ENCODE peak calls at places on chromosome 7, in seven cellular contexts. One of them, this sample, is unnamed. For H3K4me1, the result is how much of the 10 kb centered on the place peaks cover.

GRCh38 chr7:108382932-108383331 is 73.3 kb downstream of the NRCAM start:
- DNase-seq in mammary epithelial cell: no peak
- DNase-seq in MM.1S: no peak
- DNase-seq in cardiac muscle cell: no peak
- DNase-seq in keratinocyte: no peak
- DNase-seq in A549: no peak
- DNase-seq in fibroblast of lung: no peak
- DNase-seq in this sample: no peak

GRCh38 chr7:98826811-98827231 is 43.0 kb downstream of the TMEM130 start:
- DNase-seq in mammary epithelial cell: no peak
- DNase-seq in MM.1S: peak
- DNase-seq in cardiac muscle cell: no peak
- DNase-seq in keratinocyte: no peak
- DNase-seq in A549: no peak
- DNase-seq in fibroblast of lung: peak
- DNase-seq in this sample: no peak

GRCh38 chr7:45691155-45691656 is 117.0 kb downstream of the ADCY1 start:
- DNase-seq in mammary epithelial cell: no peak
- DNase-seq in MM.1S: no peak
- DNase-seq in cardiac muscle cell: no peak
- DNase-seq in keratinocyte: no peak
- DNase-seq in A549: peak
- DNase-seq in fibroblast of lung: no peak
- DNase-seq in this sample: peak

GRCh38 chr7:5525271-5526189 is 101.9 kb upstream of the TNRC18 start:
- DNase-seq in mammary epithelial cell: peak
- DNase-seq in MM.1S: no peak
- DNase-seq in cardiac muscle cell: peak
- DNase-seq in keratinocyte: no peak
- DNase-seq in A549: peak
- DNase-seq in fibroblast of lung: peak
- DNase-seq in this sample: peak

GRCh38 chr7:64869912-64870562 is 33.0 kb upstream of the ZNF273 start:
- DNase-seq in mammary epithelial cell: no peak
- DNase-seq in MM.1S: no peak
- DNase-seq in cardiac muscle cell: no peak
- DNase-seq in keratinocyte: no peak
- DNase-seq in A549: no peak
- DNase-seq in fibroblast of lung: no peak
- DNase-seq in this sample: peak

GRCh38 chr7:44431091-44431608 is 59.3 kb downstream of the NUDCD3 start:
- DNase-seq in mammary epithelial cell: no peak
- DNase-seq in MM.1S: peak
- DNase-seq in cardiac muscle cell: no peak
- DNase-seq in keratinocyte: no peak
- DNase-seq in A549: peak
- DNase-seq in fibroblast of lung: no peak
- DNase-seq in this sample: peak

GRCh38 chr7:22651534-22652243 is 75.3 kb upstream of the IL6 start:
- DNase-seq in mammary epithelial cell: peak
- DNase-seq in MM.1S: no peak
- DNase-seq in cardiac muscle cell: peak
- DNase-seq in keratinocyte: no peak
- DNase-seq in A549: peak
- DNase-seq in fibroblast of lung: peak
- DNase-seq in this sample: no peak

GRCh38 chr7:122676466-122676865 is 22.5 kb downstream of the RNF133 start:
- DNase-seq in mammary epithelial cell: no peak
- DNase-seq in MM.1S: no peak
- DNase-seq in cardiac muscle cell: no peak
- DNase-seq in keratinocyte: no peak
- DNase-seq in A549: no peak
- DNase-seq in fibroblast of lung: no peak
- DNase-seq in this sample: no peak

GRCh38 chr7:116588225-116588624 is 63.4 kb downstream of the CAV1 start:
- DNase-seq in mammary epithelial cell: peak
- DNase-seq in MM.1S: peak
- DNase-seq in cardiac muscle cell: peak
- DNase-seq in keratinocyte: no peak
- DNase-seq in A549: no peak
- DNase-seq in fibroblast of lung: peak
- DNase-seq in this sample: no peak

GRCh38 chr7:142804715-142805114 is 33.9 kb downstream of the PRSS2 start:
- DNase-seq in mammary epithelial cell: no peak
- DNase-seq in MM.1S: no peak
- DNase-seq in cardiac muscle cell: no peak
- DNase-seq in keratinocyte: no peak
- DNase-seq in A549: no peak
- DNase-seq in fibroblast of lung: no peak
- DNase-seq in this sample: no peak

GRCh38 chr7:3089493-3089892 is 45.8 kb upstream of the CARD11 start:
- DNase-seq in mammary epithelial cell: no peak
- DNase-seq in MM.1S: no peak
- DNase-seq in cardiac muscle cell: peak
- DNase-seq in keratinocyte: no peak
- DNase-seq in A549: peak
- DNase-seq in fibroblast of lung: peak
- DNase-seq in this sample: peak

GRCh38 chr7:9302436-9302835 is 869.0 kb downstream of the NXPH1 start:
- DNase-seq in mammary epithelial cell: no peak
- DNase-seq in MM.1S: no peak
- DNase-seq in cardiac muscle cell: no peak
- DNase-seq in keratinocyte: no peak
- DNase-seq in A549: no peak
- DNase-seq in fibroblast of lung: no peak
- DNase-seq in this sample: no peak

GRCh38 chr7:131080754-131081153 is 246.9 kb upstream of the MKLN1 start:
- DNase-seq in mammary epithelial cell: no peak
- DNase-seq in MM.1S: no peak
- DNase-seq in cardiac muscle cell: no peak
- DNase-seq in keratinocyte: no peak
- DNase-seq in A549: no peak
- DNase-seq in fibroblast of lung: no peak
- DNase-seq in this sample: no peak
- H3K4me1 ChIP-seq in mammary epithelial cell: under half
- H3K4me1 ChIP-seq in MM.1S: under half
- H3K4me1 ChIP-seq in cardiac muscle cell: under half
- H3K4me1 ChIP-seq in keratinocyte: under half
- H3K4me1 ChIP-seq in A549: under half
- H3K4me1 ChIP-seq in fibroblast of lung: under half
- H3K4me1 ChIP-seq in this sample: under half

GRCh38 chr7:139745330-139746143 is 32.3 kb downstream of the HIPK2 start:
- DNase-seq in mammary epithelial cell: no peak
- DNase-seq in MM.1S: no peak
- DNase-seq in cardiac muscle cell: no peak
- DNase-seq in keratinocyte: no peak
- DNase-seq in A549: no peak
- DNase-seq in fibroblast of lung: peak
- DNase-seq in this sample: no peak

GRCh38 chr7:139743967-139744767 is 33.6 kb downstream of the HIPK2 start:
- DNase-seq in mammary epithelial cell: no peak
- DNase-seq in MM.1S: no peak
- DNase-seq in cardiac muscle cell: no peak
- DNase-seq in keratinocyte: no peak
- DNase-seq in A549: no peak
- DNase-seq in fibroblast of lung: no peak
- DNase-seq in this sample: no peak

GRCh38 chr7:139743267-139743966 is 34.4 kb downstream of the HIPK2 start:
- DNase-seq in mammary epithelial cell: no peak
- DNase-seq in MM.1S: no peak
- DNase-seq in cardiac muscle cell: no peak
- DNase-seq in keratinocyte: no peak
- DNase-seq in A549: no peak
- DNase-seq in fibroblast of lung: no peak
- DNase-seq in this sample: no peak

GRCh38 chr7:139746652-139747051 is 31.1 kb downstream of the HIPK2 start:
- DNase-seq in mammary epithelial cell: no peak
- DNase-seq in MM.1S: no peak
- DNase-seq in cardiac muscle cell: no peak
- DNase-seq in keratinocyte: no peak
- DNase-seq in A549: no peak
- DNase-seq in fibroblast of lung: no peak
- DNase-seq in this sample: no peak

DNA sequence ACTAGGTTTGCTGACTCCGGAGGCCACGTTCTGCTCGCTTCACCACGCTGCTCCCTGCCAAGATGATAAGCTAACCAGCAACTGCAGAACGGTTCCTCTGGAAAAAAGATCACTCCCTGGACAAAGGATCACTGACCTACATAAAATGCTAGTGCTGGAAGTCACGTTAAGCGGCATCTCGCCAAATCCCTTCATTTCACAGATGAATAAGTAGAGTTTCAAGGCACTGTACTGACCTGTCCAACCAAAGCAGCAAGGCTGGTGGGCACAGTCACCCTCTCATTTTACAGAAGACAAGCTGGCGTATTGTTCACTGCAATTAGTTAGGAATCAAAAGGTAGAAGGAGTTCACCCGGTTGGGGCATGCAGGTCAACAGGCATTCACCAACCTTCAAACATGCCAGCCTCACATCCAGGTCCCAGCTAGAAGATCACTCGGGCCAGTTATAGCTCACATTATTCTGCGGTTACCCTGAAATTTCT is 33.0 kb downstream of the HIPK2 start:
- DNase-seq in mammary epithelial cell: no peak
- DNase-seq in MM.1S: no peak
- DNase-seq in cardiac muscle cell: no peak
- DNase-seq in keratinocyte: no peak
- DNase-seq in A549: no peak
- DNase-seq in fibroblast of lung: no peak
- DNase-seq in this sample: no peak
- H3K4me1 ChIP-seq in mammary epithelial cell: under half
- H3K4me1 ChIP-seq in MM.1S: under half
- H3K4me1 ChIP-seq in cardiac muscle cell: under half
- H3K4me1 ChIP-seq in keratinocyte: under half
- H3K4me1 ChIP-seq in A549: half or more
- H3K4me1 ChIP-seq in fibroblast of lung: under half
- H3K4me1 ChIP-seq in this sample: under half

GRCh38 chr7:7321681-7322080 is 139.3 kb downstream of the C1GALT1 start:
- DNase-seq in mammary epithelial cell: no peak
- DNase-seq in MM.1S: no peak
- DNase-seq in cardiac muscle cell: no peak
- DNase-seq in keratinocyte: no peak
- DNase-seq in A549: peak
- DNase-seq in fibroblast of lung: no peak
- DNase-seq in this sample: no peak

GRCh38 chr7:7323352-7323751 is 141.0 kb downstream of the C1GALT1 start:
- DNase-seq in mammary epithelial cell: no peak
- DNase-seq in MM.1S: no peak
- DNase-seq in cardiac muscle cell: no peak
- DNase-seq in keratinocyte: no peak
- DNase-seq in A549: no peak
- DNase-seq in fibroblast of lung: no peak
- DNase-seq in this sample: no peak

GRCh38 chr7:7323921-7324320 is 141.6 kb downstream of the C1GALT1 start:
- DNase-seq in mammary epithelial cell: no peak
- DNase-seq in MM.1S: no peak
- DNase-seq in cardiac muscle cell: no peak
- DNase-seq in keratinocyte: no peak
- DNase-seq in A549: no peak
- DNase-seq in fibroblast of lung: no peak
- DNase-seq in this sample: no peak

GRCh38 chr7:7327423-7327822 is 145.1 kb downstream of the C1GALT1 start:
- DNase-seq in mammary epithelial cell: peak
- DNase-seq in MM.1S: no peak
- DNase-seq in cardiac muscle cell: no peak
- DNase-seq in keratinocyte: no peak
- DNase-seq in A549: no peak
- DNase-seq in fibroblast of lung: no peak
- DNase-seq in this sample: no peak

GRCh38 chr7:7324698-7325097 is 142.4 kb downstream of the C1GALT1 start:
- DNase-seq in mammary epithelial cell: no peak
- DNase-seq in MM.1S: no peak
- DNase-seq in cardiac muscle cell: no peak
- DNase-seq in keratinocyte: no peak
- DNase-seq in A549: no peak
- DNase-seq in fibroblast of lung: no peak
- DNase-seq in this sample: no peak
- H3K4me1 ChIP-seq in mammary epithelial cell: under half
- H3K4me1 ChIP-seq in MM.1S: under half
- H3K4me1 ChIP-seq in cardiac muscle cell: under half
- H3K4me1 ChIP-seq in keratinocyte: under half
- H3K4me1 ChIP-seq in A549: under half
- H3K4me1 ChIP-seq in fibroblast of lung: under half
- H3K4me1 ChIP-seq in this sample: under half

DNA sequence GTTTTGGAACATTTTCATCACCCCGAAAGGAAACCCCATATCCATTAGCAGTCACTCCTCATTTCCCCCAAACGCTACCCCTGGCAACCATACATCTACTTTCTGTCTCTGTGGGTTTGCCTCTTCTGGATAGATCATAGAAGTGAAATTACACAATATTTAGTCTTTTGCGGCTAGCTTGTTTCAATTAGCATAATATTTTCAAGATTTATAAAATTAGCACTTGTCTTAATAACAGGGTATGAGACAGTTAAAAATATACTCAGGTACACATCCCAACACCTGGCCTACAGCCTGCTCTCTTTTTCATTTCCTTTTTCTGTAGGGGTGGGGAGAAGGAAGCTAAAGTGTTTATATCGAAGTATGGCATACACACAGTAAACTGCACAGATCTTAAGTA is 81.4 kb upstream of the LRGUK start:
- DNase-seq in mammary epithelial cell: no peak
- DNase-seq in MM.1S: peak
- DNase-seq in cardiac muscle cell: no peak
- DNase-seq in keratinocyte: no peak
- DNase-seq in A549: no peak
- DNase-seq in fibroblast of lung: no peak
- DNase-seq in this sample: no peak
- H3K4me1 ChIP-seq in mammary epithelial cell: under half
- H3K4me1 ChIP-seq in MM.1S: half or more
- H3K4me1 ChIP-seq in cardiac muscle cell: under half
- H3K4me1 ChIP-seq in keratinocyte: under half
- H3K4me1 ChIP-seq in A549: under half
- H3K4me1 ChIP-seq in fibroblast of lung: under half
- H3K4me1 ChIP-seq in this sample: under half

GRCh38 chr7:101168412-101169049 is 3.2 kb upstream of the VGF start:
- DNase-seq in mammary epithelial cell: no peak
- DNase-seq in MM.1S: no peak
- DNase-seq in cardiac muscle cell: no peak
- DNase-seq in keratinocyte: no peak
- DNase-seq in A549: no peak
- DNase-seq in fibroblast of lung: no peak
- DNase-seq in this sample: no peak
- H3K4me1 ChIP-seq in mammary epithelial cell: under half
- H3K4me1 ChIP-seq in MM.1S: under half
- H3K4me1 ChIP-seq in cardiac muscle cell: under half
- H3K4me1 ChIP-seq in keratinocyte: under half
- H3K4me1 ChIP-seq in A549: half or more
- H3K4me1 ChIP-seq in fibroblast of lung: under half
- H3K4me1 ChIP-seq in this sample: under half

GRCh38 chr7:128832880-128833147 is 2.6 kb downstream of the FLNC start:
- DNase-seq in mammary epithelial cell: no peak
- DNase-seq in MM.1S: no peak
- DNase-seq in cardiac muscle cell: no peak
- DNase-seq in keratinocyte: no peak
- DNase-seq in A549: no peak
- DNase-seq in fibroblast of lung: no peak
- DNase-seq in this sample: no peak
- H3K4me1 ChIP-seq in mammary epithelial cell: under half
- H3K4me1 ChIP-seq in MM.1S: under half
- H3K4me1 ChIP-seq in cardiac muscle cell: under half
- H3K4me1 ChIP-seq in keratinocyte: under half
- H3K4me1 ChIP-seq in A549: under half
- H3K4me1 ChIP-seq in fibroblast of lung: under half
- H3K4me1 ChIP-seq in this sample: under half